ENCODE peak calls at places on chromosomes 3 and 15, in ten cellular contexts. A is psoas muscle; I is BE2C; O is fibroblast of lung; W is Peyer's patch; C is small intestine; T is MG63; F is adrenal gland; L is CD8-positive, alpha-beta memory T cell; B is ovary. R is an unnamed sample. For H3K27me3, the result is how much of the 10 kb centered on the place peaks cover.

GRCh38 chr15:57611938-57612337 is 20.2 kb downstream of the MYZAP start:
- DNase-seq in A (no peak), I (peak), O (peak), W (peak), C (peak), T (peak), F (peak), L (no peak), B (no peak), R (no peak)

GRCh38 chr3:159897331-159898075 is 91.1 kb upstream of the IL12A start:
- DNase-seq in A (no peak), I (peak), O (peak), W (no peak), C (peak), T (peak), F (no peak), L (no peak), B (no peak), R (no peak)

GRCh38 chr3:52247455-52248164 is 2.1 kb downstream of the PPM1M start:
- DNase-seq in A (no peak), I (no peak), O (no peak), W (no peak), C (no peak), T (no peak), F (peak), L (no peak), B (no peak), R (no peak)

GRCh38 chr15:101242160-101242998 is 9.5 kb downstream of the CHSY1 start:
- DNase-seq in A (no peak), I (no peak), O (no peak), W (peak), C (peak), T (no peak), F (no peak), L (peak), B (no peak), R (peak)

GRCh38 chr3:56801151-56801596 is 575 bp downstream of the ARHGEF3 start:
- DNase-seq in A (no peak), I (no peak), O (no peak), W (peak), C (no peak), T (no peak), F (peak), L (no peak), B (no peak), R (no peak)

GRCh38 chr3:101898752-101899169 is 49.4 kb downstream of the NFKBIZ start:
- DNase-seq in A (no peak), I (no peak), O (no peak), W (no peak), C (no peak), T (no peak), F (no peak), L (no peak), B (no peak), R (no peak)

GRCh38 chr3:98906230-98906629 is 4.7 kb upstream of the DCBLD2 start:
- DNase-seq in A (no peak), I (no peak), O (peak), W (no peak), C (no peak), T (no peak), F (no peak), L (no peak), B (no peak), R (no peak)

GRCh38 chr15:62545392-62546227 is 380.5 kb upstream of the C2CD4B start:
- DNase-seq in A (peak), I (no peak), O (peak), W (peak), C (peak), T (peak), F (peak), L (no peak), B (peak), R (no peak)

GRCh38 chr3:9549600-9549999 is 4.0 kb downstream of the LHFPL4 start:
- DNase-seq in A (no peak), I (no peak), O (no peak), W (no peak), C (no peak), T (no peak), F (no peak), L (no peak), B (no peak), R (no peak)
- H3K27me3 ChIP-seq in A (under half), I (under half), O (under half), W (under half), C (under half), T (under half), F (under half), L (under half), B (under half), R (under half)

GRCh38 chr3:182138388-182138787 is 426.7 kb downstream of the SOX2 start:
- DNase-seq in A (no peak), I (no peak), O (no peak), W (no peak), C (no peak), T (no peak), F (no peak), L (no peak), B (no peak), R (no peak)

GRCh38 chr3:182133752-182134151 is 422.0 kb downstream of the SOX2 start:
- DNase-seq in A (no peak), I (no peak), O (no peak), W (no peak), C (no peak), T (no peak), F (no peak), L (no peak), B (no peak), R (no peak)

GRCh38 chr3:182139627-182140357 is 428.1 kb downstream of the SOX2 start:
- DNase-seq in A (no peak), I (no peak), O (no peak), W (no peak), C (no peak), T (no peak), F (no peak), L (no peak), B (no peak), R (no peak)

GRCh38 chr3:182135056-182135455 is 423.3 kb downstream of the SOX2 start:
- DNase-seq in A (no peak), I (no peak), O (no peak), W (no peak), C (no peak), T (no peak), F (no peak), L (no peak), B (no peak), R (no peak)

GRCh38 chr3:182136008-182136910 is 424.5 kb downstream of the SOX2 start:
- DNase-seq in A (no peak), I (no peak), O (no peak), W (no peak), C (no peak), T (no peak), F (no peak), L (no peak), B (no peak), R (no peak)
- H3K27me3 ChIP-seq in A (under half), I (under half), O (under half), W (under half), C (under half), T (under half), F (under half), L (under half), B (under half), R (under half)

GRCh38 chr15:45110256-45110820 is 3.6 kb downstream of the DUOX2 start:
- DNase-seq in A (no peak), I (no peak), O (no peak), W (no peak), C (no peak), T (no peak), F (no peak), L (no peak), B (no peak), R (no peak)
- H3K27me3 ChIP-seq in A (under half), I (under half), O (half or more), W (under half), C (under half), T (under half), F (under half), L (under half), B (under half), R (under half)

GRCh38 chr3:50193286-50193685 is 1.9 kb downstream of the GNAT1 start:
- DNase-seq in A (no peak), I (no peak), O (no peak), W (no peak), C (no peak), T (no peak), F (no peak), L (no peak), B (no peak), R (no peak)
- H3K27me3 ChIP-seq in A (under half), I (under half), O (under half), W (under half), C (under half), T (under half), F (under half), L (under half), B (under half), R (under half)

DNA sequence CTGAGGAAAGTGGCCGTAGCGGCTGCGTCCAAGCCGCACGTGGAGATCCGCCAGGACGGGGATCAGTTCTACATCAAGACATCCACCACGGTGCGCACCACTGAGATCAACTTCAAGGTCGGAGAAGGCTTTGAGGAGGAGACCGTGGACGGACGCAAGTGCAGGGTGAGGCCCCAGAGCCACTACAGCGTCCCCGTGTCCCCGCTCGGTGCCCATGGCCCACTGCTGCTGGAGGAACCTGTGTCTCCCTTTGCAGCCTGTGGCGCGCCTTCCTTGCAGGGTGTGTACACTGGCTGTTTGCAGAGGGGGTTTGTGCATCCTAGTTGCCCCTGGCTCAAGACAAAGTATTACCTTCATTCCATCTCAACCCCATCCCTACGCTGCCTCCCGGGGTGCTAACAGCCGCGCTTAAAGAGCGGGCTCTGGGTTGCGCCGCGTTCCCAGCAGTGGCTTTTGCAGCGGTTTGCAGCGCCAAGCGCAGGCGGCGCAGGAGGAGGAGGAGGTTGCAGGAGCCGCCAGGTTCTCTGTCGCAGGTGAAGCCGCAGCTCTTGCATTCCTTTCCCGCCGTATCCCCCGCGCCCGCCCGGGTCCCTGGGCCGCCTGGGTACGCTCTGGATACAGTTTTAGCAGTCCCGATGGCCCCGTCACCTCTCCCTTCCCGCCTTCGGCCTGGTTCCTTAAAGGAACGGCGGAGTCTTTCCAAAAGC is 1.1 kb downstream of the CRABP1 start:
- DNase-seq in A (no peak), I (no peak), O (no peak), W (no peak), C (no peak), T (no peak), F (no peak), L (no peak), B (no peak), R (no peak)
- H3K27me3 ChIP-seq in A (under half), I (under half), O (half or more), W (under half), C (under half), T (half or more), F (under half), L (under half), B (under half), R (under half)

GRCh38 chr3:10951295-10951926 is 41.1 kb upstream of the SLC6A1 start:
- DNase-seq in A (no peak), I (no peak), O (no peak), W (no peak), C (no peak), T (no peak), F (no peak), L (no peak), B (no peak), R (no peak)

GRCh38 chr3:10954740-10955139 is 37.8 kb upstream of the SLC6A1 start:
- DNase-seq in A (no peak), I (no peak), O (no peak), W (no peak), C (no peak), T (no peak), F (no peak), L (no peak), B (no peak), R (no peak)

GRCh38 chr3:10949197-10949596 is 43.4 kb upstream of the SLC6A1 start:
- DNase-seq in A (no peak), I (no peak), O (no peak), W (no peak), C (no peak), T (no peak), F (no peak), L (no peak), B (no peak), R (no peak)

GRCh38 chr3:10950476-10951294 is 41.9 kb upstream of the SLC6A1 start:
- DNase-seq in A (no peak), I (no peak), O (peak), W (no peak), C (peak), T (peak), F (peak), L (no peak), B (peak), R (no peak)

DNA sequence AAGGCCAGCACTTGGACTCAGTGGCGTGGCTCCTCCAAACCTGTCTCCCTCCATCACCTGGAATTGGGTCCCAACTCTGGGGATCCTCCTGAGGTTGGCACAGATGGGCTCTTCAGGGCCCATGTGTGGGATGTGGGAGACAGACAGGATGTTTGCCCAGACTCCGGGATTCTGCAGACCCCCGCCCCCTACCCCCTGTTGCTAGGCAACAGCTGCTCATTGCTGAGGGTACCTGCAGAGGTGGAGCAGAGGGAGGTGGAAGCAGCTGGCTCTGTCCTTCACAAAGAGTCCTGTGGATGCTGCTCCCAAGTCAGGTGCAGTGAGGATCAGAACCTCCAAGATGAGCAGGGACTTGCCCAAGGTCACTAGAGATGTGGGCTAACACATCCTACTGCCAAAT is 40.0 kb upstream of the SLC6A1 start:
- DNase-seq in A (no peak), I (no peak), O (no peak), W (no peak), C (no peak), T (no peak), F (no peak), L (no peak), B (no peak), R (no peak)
- H3K27me3 ChIP-seq in A (under half), I (under half), O (under half), W (under half), C (under half), T (under half), F (under half), L (under half), B (under half), R (under half)

DNA sequence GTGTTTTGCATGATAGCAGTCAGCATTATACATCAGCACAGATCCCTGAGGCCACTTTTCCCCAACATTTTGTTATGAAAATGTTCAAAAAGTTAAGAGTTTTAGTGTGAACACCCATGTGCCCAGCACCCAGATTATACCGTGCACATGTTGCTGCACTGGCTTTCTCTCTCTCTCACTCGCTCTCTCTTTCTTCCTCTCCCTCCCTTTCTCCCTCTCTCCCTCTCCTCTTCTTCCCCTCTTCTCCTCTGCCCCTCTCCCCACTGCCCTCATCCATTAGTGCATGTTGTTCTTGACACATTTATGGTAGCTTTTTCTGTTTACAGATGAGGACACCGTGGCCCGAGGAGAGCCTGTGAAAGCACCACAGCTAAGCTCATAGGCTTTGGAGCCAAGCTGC is 7.3 kb downstream of the FGD5 start:
- DNase-seq in A (no peak), I (no peak), O (no peak), W (no peak), C (no peak), T (no peak), F (no peak), L (no peak), B (no peak), R (no peak)
- H3K27me3 ChIP-seq in A (under half), I (under half), O (under half), W (under half), C (under half), T (under half), F (under half), L (under half), B (under half), R (under half)

GRCh38 chr15:80264031-80264430 is 12.0 kb upstream of the CTXND1 start:
- DNase-seq in A (no peak), I (no peak), O (peak), W (no peak), C (no peak), T (no peak), F (no peak), L (no peak), B (no peak), R (no peak)

GRCh38 chr15:80260566-80260965 is 8.6 kb upstream of the CTXND1 start:
- DNase-seq in A (no peak), I (no peak), O (peak), W (no peak), C (no peak), T (peak), F (no peak), L (no peak), B (no peak), R (no peak)

GRCh38 chr15:80265021-80265420 is 13.0 kb upstream of the CTXND1 start:
- DNase-seq in A (no peak), I (no peak), O (no peak), W (no peak), C (no peak), T (peak), F (peak), L (no peak), B (no peak), R (no peak)

DNA sequence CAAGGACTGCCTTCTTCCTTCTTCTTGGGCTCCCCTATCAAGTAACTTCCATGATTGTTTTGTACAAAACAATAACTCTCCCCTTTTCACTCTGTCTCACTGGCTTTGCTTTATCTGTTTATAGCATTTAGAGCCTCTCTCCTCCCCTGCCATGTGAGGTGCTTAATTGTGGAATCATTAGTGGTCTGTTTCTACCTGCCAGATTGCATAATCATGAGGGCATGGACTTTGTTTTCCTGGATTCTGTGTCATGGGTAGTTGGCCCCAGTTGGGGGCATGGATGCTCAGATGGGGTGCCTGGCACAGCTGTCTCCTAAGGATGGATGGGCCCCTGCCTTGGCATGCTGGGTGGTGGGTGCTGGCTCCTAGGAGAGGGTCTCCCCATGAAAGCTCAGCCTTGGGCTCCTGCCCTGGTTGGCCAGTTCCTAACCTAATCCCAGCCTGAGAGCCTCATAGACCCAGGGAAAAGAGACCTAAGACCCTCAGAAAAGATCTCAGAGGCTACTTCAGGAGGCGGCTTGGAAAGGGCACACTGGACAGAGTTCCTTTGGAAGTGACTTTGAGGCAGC is 8.0 kb upstream of the CTXND1 start:
- DNase-seq in A (no peak), I (no peak), O (no peak), W (no peak), C (no peak), T (no peak), F (no peak), L (no peak), B (no peak), R (no peak)
- H3K27me3 ChIP-seq in A (under half), I (half or more), O (under half), W (under half), C (under half), T (under half), F (under half), L (under half), B (under half), R (under half)